ENCODE peak calls at places on chromosomes 1 and 21, in five cellular contexts. H, M, N, C and U are unnamed samples.

GRCh38 chr1:24380508-24380907 is 33.1 kb downstream of the STPG1 start:
- DNase-seq in H (no peak), M (no peak), N (no peak), C (no peak), U (no peak)

GRCh38 chr1:167057297-167057688 is 32.9 kb downstream of the GPA33 start:
- DNase-seq in H (no peak), M (peak; percentile 72), N (peak; percentile 59), C (peak; percentile 38), U (peak; percentile 93)

GRCh38 chr1:172960019-172960418 is 90.7 kb downstream of the TNFSF18 start:
- DNase-seq in H (no peak), M (no peak), N (no peak), C (no peak), U (no peak)

GRCh38 chr1:164240081-164240480 is 318.9 kb upstream of the PBX1 start:
- DNase-seq in H (no peak), M (no peak), N (no peak), C (no peak), U (no peak)

GRCh38 chr1:243849089-243850012 is 692 bp downstream of the AKT3 start:
- DNase-seq in H (peak; percentile 81), M (peak; percentile 65), N (peak; percentile 39), C (peak; percentile 83), U (peak; percentile 32)

GRCh38 chr1:192489046-192489445 is 86.5 kb upstream of the RGS1 start:
- DNase-seq in H (no peak), M (no peak), N (no peak), C (no peak), U (no peak)

GRCh38 chr1:27097484-27097917 is 57.4 kb downstream of the SLC9A1 start:
- DNase-seq in H (peak; percentile 93), M (peak; percentile 65), N (peak; percentile 90), C (peak; percentile 43), U (peak; percentile 66)

GRCh38 chr1:214558002-214558770 is 6.8 kb upstream of the PTPN14 start:
- DNase-seq in H (no peak), M (peak; percentile 83), N (peak; percentile 74), C (no peak), U (no peak)

GRCh38 chr1:22861764-22862440 is 110.8 kb downstream of the LACTBL1 start:
- DNase-seq in H (no peak), M (peak; percentile 72), N (peak; percentile 53), C (peak; percentile 59), U (peak; percentile 2)

GRCh38 chr1:209620484-209620879 is 31.7 kb downstream of the LAMB3 start:
- DNase-seq in H (no peak), M (peak; percentile 62), N (no peak), C (no peak), U (no peak)

GRCh38 chr21:36485476-36485875 is 5.6 kb upstream of the CLDN14 start:
- DNase-seq in H (no peak), M (no peak), N (no peak), C (no peak), U (no peak)

GRCh38 chr1:93969371-93969770 is 60.1 kb upstream of the GCLM start:
- DNase-seq in H (no peak), M (no peak), N (no peak), C (no peak), U (no peak)

GRCh38 chr1:45037456-45037855 is 25.4 kb downstream of the UROD start:
- DNase-seq in H (no peak), M (no peak), N (no peak), C (no peak), U (no peak)

GRCh38 chr1:37477946-37478345 is 3.6 kb downstream of the ZC3H12A start:
- DNase-seq in H (no peak), M (no peak), N (no peak), C (no peak), U (no peak)

GRCh38 chr1:7588457-7588827 is 182.7 kb upstream of the VAMP3 start:
- DNase-seq in H (peak; percentile 60), M (no peak), N (no peak), C (no peak), U (no peak)

GRCh38 chr21:35226302-35226701 is 177.2 kb upstream of the RUNX1 start:
- DNase-seq in H (no peak), M (peak; percentile 59), N (no peak), C (no peak), U (no peak)

GRCh38 chr1:20411196-20411980 is 74.6 kb downstream of the CAMK2N1 start:
- DNase-seq in H (no peak), M (peak; percentile 94), N (no peak), C (no peak), U (no peak)

GRCh38 chr1:172185206-172185605 is 235.3 kb upstream of the C1orf105 start:
- DNase-seq in H (no peak), M (peak; percentile 41), N (peak; percentile 20), C (no peak), U (no peak)

GRCh38 chr1:182955596-182956588 is 2.9 kb upstream of the SHCBP1L start:
- DNase-seq in H (no peak), M (peak; percentile 87), N (peak; percentile 79), C (no peak), U (no peak)

GRCh38 chr1:245983294-245983967 is 523.6 kb downstream of the SMYD3 start:
- DNase-seq in H (no peak), M (no peak), N (no peak), C (no peak), U (no peak)

GRCh38 chr1:17920881-17921635 is 165.9 kb downstream of the ACTL8 start:
- DNase-seq in H (no peak), M (no peak), N (no peak), C (no peak), U (no peak)

GRCh38 chr21:43658769-43659135 is 536 bp downstream of the HSF2BP start:
- DNase-seq in H (no peak), M (no peak), N (no peak), C (no peak), U (no peak)

GRCh38 chr1:180603223-180603849 is 28.5 kb upstream of the XPR1 start:
- DNase-seq in H (no peak), M (no peak), N (no peak), C (no peak), U (no peak)

GRCh38 chr1:144101397-144102050 is 129.7 kb upstream of the FAM72C start:
- DNase-seq in H (peak; percentile 88), M (no peak), N (no peak), C (no peak), U (no peak)

GRCh38 chr1:11473635-11474034 is 5.3 kb upstream of the DISP3 start:
- DNase-seq in H (no peak), M (no peak), N (peak; percentile 47), C (no peak), U (no peak)

GRCh38 chr1:150537732-150538684 is 11.2 kb upstream of the ADAMTSL4 start:
- DNase-seq in H (no peak), M (peak; percentile 67), N (no peak), C (no peak), U (no peak)

GRCh38 chr1:203390298-203390697 is 39.4 kb upstream of the FMOD start:
- DNase-seq in H (no peak), M (no peak), N (no peak), C (no peak), U (no peak)

GRCh38 chr21:32717851-32718316 is 9.9 kb downstream of the SYNJ1 start:
- DNase-seq in H (no peak), M (peak; percentile 40), N (peak; percentile 81), C (no peak), U (no peak)

GRCh38 chr1:170010443-170010842 is 64.1 kb downstream of the KIFAP3 start:
- DNase-seq in H (no peak), M (peak; percentile 61), N (peak; percentile 34), C (no peak), U (peak; percentile 20)

GRCh38 chr1:156993426-156994147 is 52.0 kb downstream of the ARHGEF11 start:
- DNase-seq in H (no peak), M (no peak), N (no peak), C (no peak), U (no peak)

GRCh38 chr21:33264561-33264960 is 1.6 kb upstream of the IL10RB start:
- DNase-seq in H (no peak), M (no peak), N (no peak), C (no peak), U (no peak)

GRCh38 chr1:248404024-248404423 is 1.2 kb downstream of the OR2T1 start:
- DNase-seq in H (no peak), M (no peak), N (peak; percentile 17), C (no peak), U (no peak)